ENCODE peak calls at places on chromosomes 3 and 15, in four cellular contexts. One of them, this sample, is unnamed.

GRCh38 chr15:59746777-59747176 is 57.7 kb upstream of the BNIP2 start:
- DNase-seq in mesenchymal stem cell: no peak
- DNase-seq in trophoblast cell: no peak
- DNase-seq in H1: no peak
- DNase-seq in this sample: no peak

GRCh38 chr3:113685956-113686721 is 10.3 kb downstream of the USF3 start:
- DNase-seq in mesenchymal stem cell: peak; percentile 74
- DNase-seq in trophoblast cell: peak; percentile 46
- DNase-seq in H1: no peak
- DNase-seq in this sample: no peak

GRCh38 chr3:154862265-154862664 is 217.9 kb upstream of the MME start:
- DNase-seq in mesenchymal stem cell: peak; percentile 11
- DNase-seq in trophoblast cell: peak; percentile 76
- DNase-seq in H1: no peak
- DNase-seq in this sample: no peak

GRCh38 chr3:52176951-52177700 is 20.8 kb upstream of the ALAS1 start:
- DNase-seq in mesenchymal stem cell: no peak
- DNase-seq in trophoblast cell: no peak
- DNase-seq in H1: no peak
- DNase-seq in this sample: no peak

GRCh38 chr15:63601727-63602185 is 4.6 kb downstream of the FBXL22 start:
- DNase-seq in mesenchymal stem cell: no peak
- DNase-seq in trophoblast cell: peak; percentile 49
- DNase-seq in H1: no peak
- DNase-seq in this sample: no peak

GRCh38 chr3:129068291-129068886 is 7.8 kb downstream of the GP9 start:
- DNase-seq in mesenchymal stem cell: peak; percentile 5
- DNase-seq in trophoblast cell: no peak
- DNase-seq in H1: no peak
- DNase-seq in this sample: no peak

GRCh38 chr3:62538706-62539356 is 165.5 kb upstream of the FEZF2 start:
- DNase-seq in mesenchymal stem cell: no peak
- DNase-seq in trophoblast cell: no peak
- DNase-seq in H1: no peak
- DNase-seq in this sample: no peak

GRCh38 chr3:169865176-169865800 is 4.4 kb downstream of the LRRC31 start:
- DNase-seq in mesenchymal stem cell: no peak
- DNase-seq in trophoblast cell: no peak
- DNase-seq in H1: no peak
- DNase-seq in this sample: no peak

GRCh38 chr15:96851613-96852012 is 521.1 kb downstream of the NR2F2 start:
- DNase-seq in mesenchymal stem cell: peak; percentile 41
- DNase-seq in trophoblast cell: no peak
- DNase-seq in H1: no peak
- DNase-seq in this sample: no peak

GRCh38 chr15:48565560-48566482 is 79.7 kb downstream of the FBN1 start:
- DNase-seq in mesenchymal stem cell: peak; percentile 92
- DNase-seq in trophoblast cell: peak; percentile 89
- DNase-seq in H1: no peak
- DNase-seq in this sample: no peak

GRCh38 chr3:113128386-113129015 is 82.9 kb upstream of the BOC start:
- DNase-seq in mesenchymal stem cell: peak; percentile 43
- DNase-seq in trophoblast cell: no peak
- DNase-seq in H1: no peak
- DNase-seq in this sample: no peak

GRCh38 chr15:96160800-96161199 is 169.7 kb upstream of the NR2F2 start:
- DNase-seq in mesenchymal stem cell: no peak
- DNase-seq in trophoblast cell: no peak
- DNase-seq in H1: no peak
- DNase-seq in this sample: no peak

GRCh38 chr3:141000027-141000663 is 51.0 kb upstream of the SPSB4 start:
- DNase-seq in mesenchymal stem cell: peak; percentile 62
- DNase-seq in trophoblast cell: peak; percentile 71
- DNase-seq in H1: peak; percentile 76
- DNase-seq in this sample: peak; percentile 48

GRCh38 chr3:160395297-160395696 is 3.7 kb downstream of the IFT80 start:
- DNase-seq in mesenchymal stem cell: no peak
- DNase-seq in trophoblast cell: no peak
- DNase-seq in H1: no peak
- DNase-seq in this sample: no peak

GRCh38 chr15:84985158-84985557 is 3.5 kb downstream of the PDE8A start:
- DNase-seq in mesenchymal stem cell: peak; percentile 41
- DNase-seq in trophoblast cell: no peak
- DNase-seq in H1: no peak
- DNase-seq in this sample: no peak

GRCh38 chr3:161510510-161511260 is 14.1 kb downstream of the OTOL1 start:
- DNase-seq in mesenchymal stem cell: no peak
- DNase-seq in trophoblast cell: no peak
- DNase-seq in H1: no peak
- DNase-seq in this sample: no peak

GRCh38 chr3:158802399-158803023 is 657 bp downstream of the MFSD1 start:
- DNase-seq in mesenchymal stem cell: peak; percentile 57
- DNase-seq in trophoblast cell: peak; percentile 51
- DNase-seq in H1: no peak
- DNase-seq in this sample: no peak

GRCh38 chr3:37181766-37182165 is 7.4 kb upstream of the LRRFIP2 start:
- DNase-seq in mesenchymal stem cell: no peak
- DNase-seq in trophoblast cell: peak; percentile 64
- DNase-seq in H1: peak; percentile 24
- DNase-seq in this sample: no peak

GRCh38 chr3:155908086-155908485 is 37.6 kb downstream of the GMPS start:
- DNase-seq in mesenchymal stem cell: no peak
- DNase-seq in trophoblast cell: no peak
- DNase-seq in H1: no peak
- DNase-seq in this sample: no peak

GRCh38 chr3:188937389-188937788 is 234.4 kb upstream of the TPRG1 start:
- DNase-seq in mesenchymal stem cell: no peak
- DNase-seq in trophoblast cell: peak; percentile 67
- DNase-seq in H1: no peak
- DNase-seq in this sample: no peak

GRCh38 chr15:83474578-83474977 is 27.4 kb downstream of the SH3GL3 start:
- DNase-seq in mesenchymal stem cell: no peak
- DNase-seq in trophoblast cell: no peak
- DNase-seq in H1: no peak
- DNase-seq in this sample: no peak

GRCh38 chr3:34206996-34207395 is 408.6 kb downstream of the PDCD6IP start:
- DNase-seq in mesenchymal stem cell: no peak
- DNase-seq in trophoblast cell: peak; percentile 42
- DNase-seq in H1: no peak
- DNase-seq in this sample: peak; percentile 11

GRCh38 chr15:97984157-97984556 is 23.7 kb downstream of the ARRDC4 start:
- DNase-seq in mesenchymal stem cell: peak; percentile 14
- DNase-seq in trophoblast cell: peak; percentile 88
- DNase-seq in H1: no peak
- DNase-seq in this sample: no peak

GRCh38 chr15:49199666-49200065 is 29.6 kb downstream of the GALK2 start:
- DNase-seq in mesenchymal stem cell: peak; percentile 7
- DNase-seq in trophoblast cell: no peak
- DNase-seq in H1: no peak
- DNase-seq in this sample: no peak

GRCh38 chr3:128466840-128467541 is at the start of gene DNAJB8:
- DNase-seq in mesenchymal stem cell: no peak
- DNase-seq in trophoblast cell: no peak
- DNase-seq in H1: no peak
- DNase-seq in this sample: no peak

GRCh38 chr3:142904639-142905441 is 16.0 kb upstream of the PCOLCE2 start:
- DNase-seq in mesenchymal stem cell: no peak
- DNase-seq in trophoblast cell: peak; percentile 28
- DNase-seq in H1: peak; percentile 50
- DNase-seq in this sample: no peak

GRCh38 chr15:22968356-22968755 is 11.8 kb downstream of the CYFIP1 start:
- DNase-seq in mesenchymal stem cell: peak; percentile 96
- DNase-seq in trophoblast cell: no peak
- DNase-seq in H1: no peak
- DNase-seq in this sample: no peak

GRCh38 chr15:55873024-55873745 is 120.2 kb downstream of the NEDD4 start:
- DNase-seq in mesenchymal stem cell: peak; percentile 10
- DNase-seq in trophoblast cell: peak; percentile 44
- DNase-seq in H1: no peak
- DNase-seq in this sample: no peak

GRCh38 chr15:77475898-77476297 is 55.2 kb downstream of the HMG20A start:
- DNase-seq in mesenchymal stem cell: no peak
- DNase-seq in trophoblast cell: no peak
- DNase-seq in H1: no peak
- DNase-seq in this sample: no peak

GRCh38 chr3:180280601-180281000 is 243.9 kb upstream of the PEX5L start:
- DNase-seq in mesenchymal stem cell: no peak
- DNase-seq in trophoblast cell: no peak
- DNase-seq in H1: no peak
- DNase-seq in this sample: no peak

GRCh38 chr15:68812069-68812468 is 8.6 kb downstream of the ANP32A start:
- DNase-seq in mesenchymal stem cell: no peak
- DNase-seq in trophoblast cell: no peak
- DNase-seq in H1: peak; percentile 31
- DNase-seq in this sample: no peak
- H3K4me1 ChIP-seq in mesenchymal stem cell: peaks cover 12% of the 10 kb centered on the region
- H3K4me1 ChIP-seq in trophoblast cell: peaks cover 18% of the 10 kb centered on the region
- H3K4me1 ChIP-seq in H1: peaks cover 31% of the 10 kb centered on the region
- H3K4me1 ChIP-seq in this sample: peaks cover 47% of the 10 kb centered on the region

GRCh38 chr15:80518522-80518921 is 114.3 kb downstream of the ARNT2 start:
- DNase-seq in mesenchymal stem cell: no peak
- DNase-seq in trophoblast cell: no peak
- DNase-seq in H1: no peak
- DNase-seq in this sample: no peak

GRCh38 chr15:80509800-80510199 is 105.6 kb downstream of the ARNT2 start:
- DNase-seq in mesenchymal stem cell: no peak
- DNase-seq in trophoblast cell: no peak
- DNase-seq in H1: no peak
- DNase-seq in this sample: no peak

GRCh38 chr15:80517290-80517689 is 113.1 kb downstream of the ARNT2 start:
- DNase-seq in mesenchymal stem cell: no peak
- DNase-seq in trophoblast cell: no peak
- DNase-seq in H1: no peak
- DNase-seq in this sample: no peak

GRCh38 chr15:80512729-80513670 is 108.8 kb downstream of the ARNT2 start:
- DNase-seq in mesenchymal stem cell: no peak
- DNase-seq in trophoblast cell: peak; percentile 24
- DNase-seq in H1: peak; percentile 39
- DNase-seq in this sample: no peak

DNA sequence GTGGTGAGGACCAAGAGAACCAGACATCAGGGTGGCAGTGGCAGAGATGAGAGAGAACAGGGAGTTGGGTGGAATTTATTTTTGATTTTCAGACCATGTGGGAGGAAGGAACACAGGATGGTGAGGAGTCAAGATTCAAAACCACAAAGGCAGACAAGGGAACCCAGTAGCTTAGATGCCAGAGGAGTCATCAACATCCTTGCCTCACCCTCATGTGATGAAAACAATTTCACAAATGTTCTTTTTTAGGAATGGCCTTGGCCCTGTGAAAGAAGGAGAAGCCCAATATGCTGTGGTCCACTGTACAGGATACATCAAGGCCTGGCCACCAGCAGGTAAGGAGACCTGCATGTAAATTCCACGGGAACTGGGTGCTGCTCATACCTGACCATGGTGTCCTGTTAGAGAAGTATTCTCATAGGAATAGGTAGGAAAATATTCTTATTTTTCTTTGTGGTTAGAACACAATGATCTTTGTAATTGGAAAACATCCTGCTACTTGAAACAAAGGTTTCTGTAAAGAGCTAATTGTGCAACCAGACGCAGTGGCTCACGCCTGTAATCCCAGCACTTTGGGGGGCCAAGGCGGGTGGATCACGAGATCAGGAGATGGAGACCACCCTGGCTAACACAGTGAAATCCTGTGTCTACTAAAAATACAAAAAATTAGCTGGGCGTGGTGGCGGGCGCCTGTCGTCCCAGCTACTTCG is 110.0 kb downstream of the ARNT2 start:
- DNase-seq in mesenchymal stem cell: peak; percentile 29
- DNase-seq in trophoblast cell: peak; percentile 64
- DNase-seq in H1: peak; percentile 14
- DNase-seq in this sample: no peak
- H3K4me3 ChIP-seq in mesenchymal stem cell: peak overlapping the region; percentile 10
- H3K4me3 ChIP-seq in trophoblast cell: no peak overlapping the region
- H3K4me3 ChIP-seq in H1: no peak overlapping the region
- H3K4me3 ChIP-seq in this sample: no peak overlapping the region

GRCh38 chr3:126850370-126851085 is 132.4 kb upstream of the PLXNA1 start:
- DNase-seq in mesenchymal stem cell: peak; percentile 75
- DNase-seq in trophoblast cell: peak; percentile 95
- DNase-seq in H1: peak; percentile 68
- DNase-seq in this sample: peak; percentile 80

GRCh38 chr3:126851934-126852333 is 131.0 kb upstream of the PLXNA1 start:
- DNase-seq in mesenchymal stem cell: no peak
- DNase-seq in trophoblast cell: no peak
- DNase-seq in H1: peak; percentile 40
- DNase-seq in this sample: no peak

GRCh38 chr3:126848991-126849390 is 133.9 kb upstream of the PLXNA1 start:
- DNase-seq in mesenchymal stem cell: no peak
- DNase-seq in trophoblast cell: no peak
- DNase-seq in H1: peak; percentile 32
- DNase-seq in this sample: no peak

GRCh38 chr3:126851382-126851781 is 131.5 kb upstream of the PLXNA1 start:
- DNase-seq in mesenchymal stem cell: no peak
- DNase-seq in trophoblast cell: no peak
- DNase-seq in H1: no peak
- DNase-seq in this sample: no peak

GRCh38 chr3:126849768-126850167 is 133.1 kb upstream of the PLXNA1 start:
- DNase-seq in mesenchymal stem cell: no peak
- DNase-seq in trophoblast cell: no peak
- DNase-seq in H1: peak; percentile 33
- DNase-seq in this sample: no peak
- H2BK12ac ChIP-seq in mesenchymal stem cell: peak overlapping the region; percentile 95
- H2BK12ac ChIP-seq in trophoblast cell: peak overlapping the region; percentile 42
- H2BK12ac ChIP-seq in H1: peak overlapping the region; percentile 92
- H2BK12ac ChIP-seq in this sample: peak overlapping the region; percentile 93

GRCh38 chr3:167679526-167679925 is 25.8 kb upstream of the WDR49 start:
- DNase-seq in mesenchymal stem cell: no peak
- DNase-seq in trophoblast cell: no peak
- DNase-seq in H1: no peak
- DNase-seq in this sample: no peak
- H3K4me1 ChIP-seq in mesenchymal stem cell: no peaks in the 10 kb centered on the region
- H3K4me1 ChIP-seq in trophoblast cell: no peaks in the 10 kb centered on the region
- H3K4me1 ChIP-seq in H1: no peaks in the 10 kb centered on the region
- H3K4me1 ChIP-seq in this sample: no peaks in the 10 kb centered on the region

GRCh38 chr15:46366360-46367007 is 731.7 kb downstream of the SQOR start:
- DNase-seq in mesenchymal stem cell: no peak
- DNase-seq in trophoblast cell: no peak
- DNase-seq in H1: no peak
- DNase-seq in this sample: no peak
- H3K4me3 ChIP-seq in mesenchymal stem cell: no peak overlapping the region
- H3K4me3 ChIP-seq in trophoblast cell: no peak overlapping the region
- H3K4me3 ChIP-seq in H1: no peak overlapping the region
- H3K4me3 ChIP-seq in this sample: no peak overlapping the region

GRCh38 chr3:12186515-12187286 is 28.0 kb upstream of the TIMP4 start:
- DNase-seq in mesenchymal stem cell: no peak
- DNase-seq in trophoblast cell: no peak
- DNase-seq in H1: no peak
- DNase-seq in this sample: no peak
- H2BK12ac ChIP-seq in mesenchymal stem cell: peak overlapping the region; percentile 61
- H2BK12ac ChIP-seq in trophoblast cell: no peak overlapping the region
- H2BK12ac ChIP-seq in H1: no peak overlapping the region
- H2BK12ac ChIP-seq in this sample: no peak overlapping the region

This sample was measured in neuronal stem cell.